ENCODE peak calls at places on chromosomes 5 and 9, in ten cellular contexts. One of them, this sample, is unnamed.

GRCh38 chr5:80957031-80957761 is 3.0 kb upstream of the RASGRF2 start:
- DNase-seq in esophagus muscularis mucosa: no peak
- DNase-seq in ovary: no peak
- DNase-seq in body of pancreas: no peak
- DNase-seq in tibial nerve: no peak
- DNase-seq in prostate gland: no peak
- DNase-seq in HCT116: no peak
- DNase-seq in Peyer's patch: no peak
- DNase-seq in IMR-90: no peak
- DNase-seq in gastrocnemius medialis: no peak
- DNase-seq in this sample: peak; percentile 28

GRCh38 chr9:120708526-120709224 is 5.6 kb downstream of the MEGF9 start:
- DNase-seq in esophagus muscularis mucosa: no peak
- DNase-seq in ovary: no peak
- DNase-seq in body of pancreas: no peak
- DNase-seq in tibial nerve: no peak
- DNase-seq in prostate gland: no peak
- DNase-seq in HCT116: no peak
- DNase-seq in Peyer's patch: no peak
- DNase-seq in IMR-90: peak; percentile 76
- DNase-seq in gastrocnemius medialis: no peak
- DNase-seq in this sample: no peak

GRCh38 chr5:134989291-134989830 is 21.7 kb downstream of the CATSPER3 start:
- DNase-seq in esophagus muscularis mucosa: no peak
- DNase-seq in ovary: no peak
- DNase-seq in body of pancreas: no peak
- DNase-seq in tibial nerve: no peak
- DNase-seq in prostate gland: no peak
- DNase-seq in HCT116: no peak
- DNase-seq in Peyer's patch: no peak
- DNase-seq in IMR-90: peak; percentile 45
- DNase-seq in gastrocnemius medialis: no peak
- DNase-seq in this sample: no peak

GRCh38 chr9:133778336-133778995 is 40.3 kb upstream of the SARDH start:
- DNase-seq in esophagus muscularis mucosa: no peak
- DNase-seq in ovary: no peak
- DNase-seq in body of pancreas: no peak
- DNase-seq in tibial nerve: no peak
- DNase-seq in prostate gland: no peak
- DNase-seq in HCT116: no peak
- DNase-seq in Peyer's patch: no peak
- DNase-seq in IMR-90: no peak
- DNase-seq in gastrocnemius medialis: no peak
- DNase-seq in this sample: no peak

GRCh38 chr5:59020611-59021285 is 437.9 kb downstream of the RAB3C start:
- DNase-seq in esophagus muscularis mucosa: no peak
- DNase-seq in ovary: no peak
- DNase-seq in body of pancreas: no peak
- DNase-seq in tibial nerve: no peak
- DNase-seq in prostate gland: no peak
- DNase-seq in HCT116: no peak
- DNase-seq in Peyer's patch: no peak
- DNase-seq in IMR-90: peak; percentile 35
- DNase-seq in gastrocnemius medialis: no peak
- DNase-seq in this sample: no peak

GRCh38 chr5:169700611-169701010 is 63.5 kb downstream of the DOCK2 start:
- DNase-seq in esophagus muscularis mucosa: no peak
- DNase-seq in ovary: no peak
- DNase-seq in body of pancreas: no peak
- DNase-seq in tibial nerve: no peak
- DNase-seq in prostate gland: no peak
- DNase-seq in HCT116: no peak
- DNase-seq in Peyer's patch: no peak
- DNase-seq in IMR-90: no peak
- DNase-seq in gastrocnemius medialis: no peak
- DNase-seq in this sample: no peak

GRCh38 chr9:80197661-80198060 is 625.9 kb downstream of the TLE4 start:
- DNase-seq in esophagus muscularis mucosa: no peak
- DNase-seq in ovary: no peak
- DNase-seq in body of pancreas: no peak
- DNase-seq in tibial nerve: no peak
- DNase-seq in prostate gland: no peak
- DNase-seq in HCT116: no peak
- DNase-seq in Peyer's patch: no peak
- DNase-seq in IMR-90: peak; percentile 84
- DNase-seq in gastrocnemius medialis: no peak
- DNase-seq in this sample: no peak

GRCh38 chr9:79026311-79026710 is 545.5 kb upstream of the TLE4 start:
- DNase-seq in esophagus muscularis mucosa: no peak
- DNase-seq in ovary: no peak
- DNase-seq in body of pancreas: no peak
- DNase-seq in tibial nerve: no peak
- DNase-seq in prostate gland: no peak
- DNase-seq in HCT116: no peak
- DNase-seq in Peyer's patch: no peak
- DNase-seq in IMR-90: no peak
- DNase-seq in gastrocnemius medialis: no peak
- DNase-seq in this sample: peak; percentile 2

GRCh38 chr5:136766456-136766855 is 401.1 kb upstream of the TRPC7 start:
- DNase-seq in esophagus muscularis mucosa: no peak
- DNase-seq in ovary: no peak
- DNase-seq in body of pancreas: no peak
- DNase-seq in tibial nerve: no peak
- DNase-seq in prostate gland: no peak
- DNase-seq in HCT116: no peak
- DNase-seq in Peyer's patch: no peak
- DNase-seq in IMR-90: no peak
- DNase-seq in gastrocnemius medialis: no peak
- DNase-seq in this sample: no peak

GRCh38 chr5:140672455-140673186 is 755 bp downstream of the DND1 start:
- DNase-seq in esophagus muscularis mucosa: no peak
- DNase-seq in ovary: peak; percentile 69
- DNase-seq in body of pancreas: peak; percentile 47
- DNase-seq in tibial nerve: no peak
- DNase-seq in prostate gland: no peak
- DNase-seq in HCT116: no peak
- DNase-seq in Peyer's patch: peak; percentile 55
- DNase-seq in IMR-90: no peak
- DNase-seq in gastrocnemius medialis: no peak
- DNase-seq in this sample: peak; percentile 31

GRCh38 chr9:5205071-5205470 is 19.6 kb upstream of the INSL6 start:
- DNase-seq in esophagus muscularis mucosa: no peak
- DNase-seq in ovary: no peak
- DNase-seq in body of pancreas: no peak
- DNase-seq in tibial nerve: no peak
- DNase-seq in prostate gland: no peak
- DNase-seq in HCT116: no peak
- DNase-seq in Peyer's patch: no peak
- DNase-seq in IMR-90: no peak
- DNase-seq in gastrocnemius medialis: no peak
- DNase-seq in this sample: no peak

GRCh38 chr5:151157426-151158286 is at the start of gene ANXA6:
- DNase-seq in esophagus muscularis mucosa: peak; percentile 96
- DNase-seq in ovary: peak; percentile 89
- DNase-seq in body of pancreas: peak; percentile 83
- DNase-seq in tibial nerve: peak; percentile 84
- DNase-seq in prostate gland: peak; percentile 84
- DNase-seq in HCT116: peak; percentile 45
- DNase-seq in Peyer's patch: peak; percentile 92
- DNase-seq in IMR-90: peak; percentile 73
- DNase-seq in gastrocnemius medialis: peak; percentile 88
- DNase-seq in this sample: peak; percentile 83
- TF ChIP-seq POLR2A in esophagus muscularis mucosa: peak; percentile 29
- TF ChIP-seq POLR2A in ovary: peak; percentile 34
- TF ChIP-seq POLR2A in body of pancreas: peak; percentile 46
- TF ChIP-seq POLR2A in tibial nerve: no peak
- TF ChIP-seq POLR2A in prostate gland: peak; percentile 61
- TF ChIP-seq POLR2A in HCT116: peak; percentile 71
- TF ChIP-seq POLR2A in Peyer's patch: peak; percentile 28
- TF ChIP-seq POLR2A in IMR-90: peak; percentile 54
- TF ChIP-seq POLR2A in gastrocnemius medialis: peak; percentile 76
- TF ChIP-seq POLR2A in this sample: no peak

GRCh38 chr9:96386157-96386556 is 2.6 kb upstream of the SLC35D2 start:
- DNase-seq in esophagus muscularis mucosa: no peak
- DNase-seq in ovary: no peak
- DNase-seq in body of pancreas: no peak
- DNase-seq in tibial nerve: no peak
- DNase-seq in prostate gland: no peak
- DNase-seq in HCT116: no peak
- DNase-seq in Peyer's patch: no peak
- DNase-seq in IMR-90: no peak
- DNase-seq in gastrocnemius medialis: no peak
- DNase-seq in this sample: no peak

GRCh38 chr9:96382175-96382574 is 1.3 kb downstream of the SLC35D2 start:
- DNase-seq in esophagus muscularis mucosa: no peak
- DNase-seq in ovary: no peak
- DNase-seq in body of pancreas: no peak
- DNase-seq in tibial nerve: no peak
- DNase-seq in prostate gland: no peak
- DNase-seq in HCT116: peak; percentile 35
- DNase-seq in Peyer's patch: peak; percentile 57
- DNase-seq in IMR-90: peak; percentile 45
- DNase-seq in gastrocnemius medialis: no peak
- DNase-seq in this sample: no peak

GRCh38 chr9:96381696-96382095 is 1.8 kb downstream of the SLC35D2 start:
- DNase-seq in esophagus muscularis mucosa: no peak
- DNase-seq in ovary: no peak
- DNase-seq in body of pancreas: no peak
- DNase-seq in tibial nerve: no peak
- DNase-seq in prostate gland: no peak
- DNase-seq in HCT116: no peak
- DNase-seq in Peyer's patch: no peak
- DNase-seq in IMR-90: no peak
- DNase-seq in gastrocnemius medialis: no peak
- DNase-seq in this sample: no peak

GRCh38 chr9:96382839-96383164 is 709 bp downstream of the SLC35D2 start:
- DNase-seq in esophagus muscularis mucosa: no peak
- DNase-seq in ovary: no peak
- DNase-seq in body of pancreas: no peak
- DNase-seq in tibial nerve: no peak
- DNase-seq in prostate gland: no peak
- DNase-seq in HCT116: no peak
- DNase-seq in Peyer's patch: no peak
- DNase-seq in IMR-90: no peak
- DNase-seq in gastrocnemius medialis: no peak
- DNase-seq in this sample: no peak

GRCh38 chr9:96383165-96383939 is at the start of gene SLC35D2:
- DNase-seq in esophagus muscularis mucosa: no peak
- DNase-seq in ovary: peak; percentile 80
- DNase-seq in body of pancreas: peak; percentile 73
- DNase-seq in tibial nerve: peak; percentile 40
- DNase-seq in prostate gland: peak; percentile 29
- DNase-seq in HCT116: no peak
- DNase-seq in Peyer's patch: peak; percentile 87
- DNase-seq in IMR-90: peak; percentile 32
- DNase-seq in gastrocnemius medialis: peak; percentile 22
- DNase-seq in this sample: peak; percentile 57
- TF ChIP-seq POLR2A in esophagus muscularis mucosa: no peak
- TF ChIP-seq POLR2A in ovary: no peak
- TF ChIP-seq POLR2A in body of pancreas: peak; percentile 44
- TF ChIP-seq POLR2A in tibial nerve: peak; percentile 36
- TF ChIP-seq POLR2A in prostate gland: no peak
- TF ChIP-seq POLR2A in HCT116: no peak
- TF ChIP-seq POLR2A in Peyer's patch: peak; percentile 59
- TF ChIP-seq POLR2A in IMR-90: no peak
- TF ChIP-seq POLR2A in gastrocnemius medialis: no peak
- TF ChIP-seq POLR2A in this sample: peak; percentile 68

DNA sequence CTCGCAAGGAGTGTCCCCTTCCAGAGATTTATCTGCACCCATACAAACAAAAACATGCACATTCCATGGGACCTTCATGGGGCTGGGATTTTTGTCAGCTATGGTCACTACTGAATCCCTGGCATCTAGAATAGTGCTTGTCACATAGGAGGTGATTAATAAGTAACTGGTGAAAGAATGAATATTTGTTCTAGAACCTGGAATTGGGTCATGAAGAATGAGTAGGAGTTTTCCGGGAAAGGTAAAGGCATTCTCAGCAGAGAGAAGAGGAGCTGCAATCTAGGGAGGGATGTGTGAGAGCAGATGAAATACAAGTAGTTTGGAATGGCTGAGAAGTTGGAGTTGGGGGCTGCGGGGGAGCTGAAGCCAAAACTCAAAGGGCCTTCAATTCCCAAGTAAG is 2.8 kb upstream of the LMAN2 start:
- DNase-seq in esophagus muscularis mucosa: no peak
- DNase-seq in ovary: no peak
- DNase-seq in body of pancreas: no peak
- DNase-seq in tibial nerve: no peak
- DNase-seq in prostate gland: no peak
- DNase-seq in HCT116: no peak
- DNase-seq in Peyer's patch: no peak
- DNase-seq in IMR-90: no peak
- DNase-seq in gastrocnemius medialis: no peak
- DNase-seq in this sample: no peak
- TF ChIP-seq POLR2A in esophagus muscularis mucosa: no peak
- TF ChIP-seq POLR2A in ovary: no peak
- TF ChIP-seq POLR2A in body of pancreas: no peak
- TF ChIP-seq POLR2A in tibial nerve: no peak
- TF ChIP-seq POLR2A in prostate gland: no peak
- TF ChIP-seq POLR2A in HCT116: no peak
- TF ChIP-seq POLR2A in Peyer's patch: no peak
- TF ChIP-seq POLR2A in IMR-90: no peak
- TF ChIP-seq POLR2A in gastrocnemius medialis: no peak
- TF ChIP-seq POLR2A in this sample: no peak

GRCh38 chr5:62306494-62307363 is 723 bp downstream of the KIF2A start:
- DNase-seq in esophagus muscularis mucosa: no peak
- DNase-seq in ovary: peak; percentile 73
- DNase-seq in body of pancreas: peak; percentile 29
- DNase-seq in tibial nerve: no peak
- DNase-seq in prostate gland: peak; percentile 16
- DNase-seq in HCT116: no peak
- DNase-seq in Peyer's patch: peak; percentile 79
- DNase-seq in IMR-90: peak; percentile 35
- DNase-seq in gastrocnemius medialis: peak; percentile 13
- DNase-seq in this sample: peak; percentile 41
- TF ChIP-seq POLR2A in esophagus muscularis mucosa: no peak
- TF ChIP-seq POLR2A in ovary: no peak
- TF ChIP-seq POLR2A in body of pancreas: no peak
- TF ChIP-seq POLR2A in tibial nerve: no peak
- TF ChIP-seq POLR2A in prostate gland: no peak
- TF ChIP-seq POLR2A in HCT116: no peak
- TF ChIP-seq POLR2A in Peyer's patch: no peak
- TF ChIP-seq POLR2A in IMR-90: no peak
- TF ChIP-seq POLR2A in gastrocnemius medialis: no peak
- TF ChIP-seq POLR2A in this sample: no peak